ENCODE peak calls at places on chromosomes 11 and 22, in five cellular contexts. K, Q, Y, B and S are unnamed samples.

GRCh38 chr22:26845016-26845728 is 187.8 kb downstream of the MIAT start:
- DNase-seq in K (no peak), Q (no peak), Y (no peak), B (no peak), S (no peak)

GRCh38 chr11:63536669-63537292 is at the start of gene PLAAT4:
- DNase-seq in K (no peak), Q (peak), Y (no peak), B (peak), S (no peak)

GRCh38 chr22:19120829-19121630 is 1.2 kb downstream of the DGCR2 start:
- DNase-seq in K (no peak), Q (no peak), Y (no peak), B (no peak), S (peak)

GRCh38 chr22:30013201-30013600 is 67.1 kb upstream of the HORMAD2 start:
- DNase-seq in K (no peak), Q (no peak), Y (no peak), B (no peak), S (no peak)

GRCh38 chr11:44782478-44782877 is 55.7 kb downstream of the TSPAN18 start:
- DNase-seq in K (no peak), Q (no peak), Y (no peak), B (no peak), S (no peak)

GRCh38 chr22:48677168-48677520 is 1150.5 kb downstream of the BRD1 start:
- DNase-seq in K (no peak), Q (no peak), Y (no peak), B (no peak), S (no peak)

GRCh38 chr11:48170176-48170839 is 46.3 kb upstream of the OR4B1 start:
- DNase-seq in K (no peak), Q (no peak), Y (no peak), B (no peak), S (no peak)

GRCh38 chr11:45455536-45455935 is 169.4 kb upstream of the SYT13 start:
- DNase-seq in K (no peak), Q (no peak), Y (no peak), B (no peak), S (no peak)

GRCh38 chr22:23305922-23306374 is 125.6 kb downstream of the BCR start:
- DNase-seq in K (no peak), Q (no peak), Y (no peak), B (no peak), S (no peak)

GRCh38 chr11:109667719-109668118 is 245.7 kb downstream of the C11orf87 start:
- DNase-seq in K (no peak), Q (no peak), Y (no peak), B (no peak), S (no peak)

GRCh38 chr11:94107363-94107762 is 21.3 kb upstream of the PANX1 start:
- DNase-seq in K (no peak), Q (no peak), Y (no peak), B (no peak), S (no peak)

GRCh38 chr22:47759909-47760308 is 997.5 kb downstream of the TBC1D22A start:
- DNase-seq in K (no peak), Q (no peak), Y (no peak), B (no peak), S (no peak)

GRCh38 chr11:58992489-58992888 is 53.2 kb downstream of the GLYATL1 start:
- DNase-seq in K (no peak), Q (no peak), Y (no peak), B (no peak), S (no peak)

GRCh38 chr11:126109941-126110731 is 47.5 kb upstream of the CDON start:
- DNase-seq in K (no peak), Q (no peak), Y (no peak), B (no peak), S (no peak)

GRCh38 chr11:61890536-61891330 is 612 bp downstream of the FADS3 start:
- DNase-seq in K (no peak), Q (peak), Y (no peak), B (no peak), S (peak)

GRCh38 chr11:118098996-118099837 is 12.5 kb upstream of the SMIM35 start:
- DNase-seq in K (no peak), Q (no peak), Y (no peak), B (no peak), S (no peak)

GRCh38 chr11:9765320-9766101 is 101.6 kb downstream of the SWAP70 start:
- DNase-seq in K (no peak), Q (no peak), Y (no peak), B (no peak), S (no peak)

GRCh38 chr11:119641991-119642745 is 86.8 kb downstream of the NECTIN1 start:
- DNase-seq in K (no peak), Q (peak), Y (no peak), B (no peak), S (peak)

GRCh38 chr11:35525501-35526175 is at the start of gene PAMR1:
- DNase-seq in K (no peak), Q (no peak), Y (no peak), B (no peak), S (no peak)